ENCODE peak calls at places on chromosome 9, in seven cellular contexts. R is IMR-90; S is esophagus squamous epithelium; E is ELR; O is head of caudate nucleus; V is effector memory CD4-positive, alpha-beta T cell; I is glutamatergic neuron. T is an unnamed sample.

GRCh38 chr9:129336130-129336528 is 158.1 kb upstream of the IER5L start:
- DNase-seq in R (peak), S (no peak), E (no peak), O (no peak), V (no peak), I (no peak), T (no peak)

GRCh38 chr9:126705767-126706697 is 92.3 kb downstream of the LMX1B start:
- DNase-seq in R (peak), S (no peak), E (peak), O (peak), V (peak), I (peak), T (no peak)

GRCh38 chr9:116493183-116493582 is 193.9 kb upstream of the TRIM32 start:
- DNase-seq in R (peak), S (no peak), E (peak), O (no peak), V (no peak), I (no peak), T (no peak)

GRCh38 chr9:35774907-35775635 is 16.3 kb upstream of the NPR2 start:
- DNase-seq in R (no peak), S (no peak), E (no peak), O (peak), V (no peak), I (no peak), T (no peak)

GRCh38 chr9:124259273-124260078 is 1.7 kb downstream of the NEK6 start:
- DNase-seq in R (peak), S (no peak), E (peak), O (peak), V (no peak), I (no peak), T (no peak)

GRCh38 chr9:108775901-108776306 is 79.9 kb downstream of the ACTL7B start:
- DNase-seq in R (no peak), S (no peak), E (no peak), O (no peak), V (no peak), I (no peak), T (no peak)

GRCh38 chr9:131407717-131408195 is 13.9 kb downstream of the PRRC2B start:
- DNase-seq in R (no peak), S (no peak), E (no peak), O (peak), V (no peak), I (no peak), T (no peak)

GRCh38 chr9:6907772-6908381 is 150.1 kb downstream of the KDM4C start:
- DNase-seq in R (peak), S (no peak), E (peak), O (no peak), V (no peak), I (no peak), T (peak)

GRCh38 chr9:107388890-107389289 is 100.7 kb downstream of the KLF4 start:
- DNase-seq in R (no peak), S (no peak), E (no peak), O (no peak), V (no peak), I (no peak), T (no peak)

GRCh38 chr9:131627846-131628820 is 82.8 kb downstream of the PRRT1B start:
- DNase-seq in R (peak), S (no peak), E (no peak), O (no peak), V (peak), I (peak), T (no peak)